ENCODE peak calls at places on chromosomes 13 and 19, in nine cellular contexts. E is left ventricle myocardium inferior; J is H9; K is pancreas; T is CD8-positive, alpha-beta T cell; Z is neural crest cell; N is dorsolateral prefrontal cortex; Q is cardiac fibroblast; X is cardiac muscle cell. W is an unnamed sample.

GRCh38 chr19:51799311-51799997 is 4.5 kb downstream of the FPR3 start:
- DNase-seq in E (peak; percentile 89), J (no peak), K (peak; percentile 34), T (no peak), Z (no peak), N (peak; percentile 63), Q (peak; percentile 100), X (peak; percentile 100), W (no peak)

GRCh38 chr13:78102121-78102677 is 183.6 kb upstream of the EDNRB start:
- DNase-seq in E (peak; percentile 29), J (no peak), K (no peak), T (no peak), Z (no peak), N (no peak), Q (peak; percentile 91), X (peak; percentile 91), W (no peak)

GRCh38 chr13:37617162-37617561 is 18.6 kb upstream of the POSTN start:
- DNase-seq in E (no peak), J (no peak), K (no peak), T (no peak), Z (no peak), N (no peak), Q (peak; percentile 90), X (peak; percentile 85), W (no peak)

GRCh38 chr19:2167896-2168618 is 4.3 kb downstream of the DOT1L start:
- DNase-seq in E (peak; percentile 81), J (no peak), K (no peak), T (no peak), Z (no peak), N (no peak), Q (peak; percentile 66), X (peak; percentile 62), W (no peak)

GRCh38 chr13:28744656-28745055 is 25.9 kb upstream of the SLC46A3 start:
- DNase-seq in E (no peak), J (no peak), K (no peak), T (no peak), Z (no peak), N (no peak), Q (no peak), X (no peak), W (no peak)

GRCh38 chr13:80100636-80101035 is 240.3 kb downstream of the SPRY2 start:
- DNase-seq in E (no peak), J (no peak), K (no peak), T (no peak), Z (no peak), N (no peak), Q (peak; percentile 49), X (peak; percentile 56), W (no peak)

GRCh38 chr19:29704562-29705558 is 10.2 kb downstream of the C19orf12 start:
- DNase-seq in E (no peak), J (no peak), K (no peak), T (no peak), Z (no peak), N (no peak), Q (no peak), X (no peak), W (no peak)

GRCh38 chr13:41054212-41054877 is 7.0 kb upstream of the WBP4 start:
- DNase-seq in E (no peak), J (no peak), K (no peak), T (no peak), Z (peak; percentile 9), N (no peak), Q (peak; percentile 65), X (peak; percentile 64), W (peak; percentile 16)

GRCh38 chr19:8663920-8664670 is 33.7 kb downstream of the NFILZ start:
- DNase-seq in E (no peak), J (peak; percentile 52), K (no peak), T (no peak), Z (no peak), N (no peak), Q (no peak), X (no peak), W (no peak)

GRCh38 chr19:31595521-31595920 is 246.3 kb upstream of the TSHZ3 start:
- DNase-seq in E (no peak), J (no peak), K (no peak), T (no peak), Z (no peak), N (no peak), Q (no peak), X (no peak), W (no peak)

GRCh38 chr19:1860133-1860775 is 3.1 kb downstream of the KLF16 start:
- DNase-seq in E (no peak), J (no peak), K (peak; percentile 64), T (no peak), Z (no peak), N (no peak), Q (peak; percentile 90), X (peak; percentile 87), W (peak; percentile 60)

GRCh38 chr19:18662972-18663732 is 20.3 kb upstream of the CRTC1 start:
- DNase-seq in E (no peak), J (no peak), K (no peak), T (no peak), Z (no peak), N (no peak), Q (peak; percentile 24), X (no peak), W (no peak)

GRCh38 chr19:39531834-39532232 is 819 bp downstream of the EID2B start:
- DNase-seq in E (no peak), J (no peak), K (no peak), T (no peak), Z (no peak), N (no peak), Q (peak; percentile 5), X (no peak), W (no peak)

GRCh38 chr13:110248449-110249143 is 58.4 kb downstream of the COL4A1 start:
- DNase-seq in E (no peak), J (no peak), K (no peak), T (no peak), Z (no peak), N (no peak), Q (no peak), X (no peak), W (peak; percentile 1)

GRCh38 chr19:10889880-10890279 is 18.5 kb downstream of the CARM1 start:
- DNase-seq in E (no peak), J (no peak), K (no peak), T (no peak), Z (no peak), N (no peak), Q (no peak), X (no peak), W (no peak)

GRCh38 chr19:21133633-21134032 is 8.2 kb upstream of the ZNF431 start:
- DNase-seq in E (no peak), J (no peak), K (no peak), T (no peak), Z (no peak), N (no peak), Q (no peak), X (no peak), W (no peak)
- TF ChIP-seq CTCF in E (no peak), J (no peak), K (no peak), T (no peak), Z (no peak), N (no peak), Q (no peak), X (no peak), W (no peak)

DNA sequence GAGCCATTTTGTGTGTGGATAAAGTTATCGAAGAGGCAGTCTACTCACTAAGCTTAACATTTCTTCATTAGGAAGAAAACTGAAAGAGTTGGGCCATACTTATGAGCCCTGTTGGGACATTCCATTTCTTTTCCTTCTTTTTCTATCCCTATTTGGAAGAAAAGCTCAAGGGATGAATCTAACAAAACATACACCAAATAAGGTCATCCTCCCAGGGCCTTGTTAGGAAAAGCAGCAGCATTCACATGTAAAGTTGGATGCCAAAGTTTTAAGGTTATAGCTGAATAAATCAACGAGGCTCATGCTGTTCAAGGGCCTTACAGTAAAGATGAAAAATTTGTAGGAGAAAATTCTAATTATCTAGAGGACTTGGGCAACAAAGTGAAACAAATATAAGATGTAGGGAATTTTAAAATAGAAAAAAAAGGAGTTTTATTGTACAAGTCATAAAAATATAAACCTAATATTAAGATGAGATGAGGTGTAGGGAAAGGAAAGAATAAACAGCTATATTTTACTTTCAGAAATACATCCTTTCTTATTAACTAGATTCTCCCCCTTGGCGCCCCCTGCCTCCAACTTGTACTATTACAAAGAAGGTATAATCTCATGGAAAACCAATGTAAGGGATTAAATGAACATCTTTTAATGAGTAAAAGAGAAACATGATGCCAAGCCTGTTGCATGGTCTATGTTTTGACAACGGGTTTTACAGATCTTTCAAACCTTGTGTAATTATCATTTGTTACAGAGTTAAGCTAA is 160.4 kb downstream of the PCDH20 start:
- DNase-seq in E (no peak), J (no peak), K (no peak), T (no peak), Z (no peak), N (no peak), Q (peak; percentile 8), X (peak; percentile 23), W (peak; percentile 41)
- TF ChIP-seq CTCF in E (peak; percentile 16), J (peak; percentile 70), K (no peak), T (no peak), Z (peak; percentile 51), N (no peak), Q (peak; percentile 27), X (peak; percentile 32), W (peak; percentile 55)

DNA sequence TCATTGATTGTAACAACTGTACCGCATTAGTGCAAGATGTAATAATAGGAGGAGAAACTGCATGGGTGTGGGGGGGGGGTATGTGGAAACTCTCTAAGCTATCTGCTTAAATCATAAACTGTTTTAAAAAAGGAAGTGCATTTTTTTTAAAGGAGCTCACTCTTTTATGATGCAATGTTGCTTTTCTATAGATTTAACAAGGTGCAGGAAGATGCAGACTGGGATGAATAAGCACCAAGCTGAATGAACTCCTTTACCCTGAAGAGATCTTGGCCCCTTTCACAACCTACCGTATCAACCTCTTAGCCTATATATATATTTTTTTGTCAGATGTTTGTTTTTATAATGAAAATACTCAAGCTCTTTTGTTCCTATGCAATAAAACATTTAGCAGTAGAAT is 95.9 kb downstream of the AKAP11 start:
- DNase-seq in E (no peak), J (no peak), K (no peak), T (no peak), Z (no peak), N (no peak), Q (no peak), X (no peak), W (no peak)
- TF ChIP-seq CTCF in E (no peak), J (no peak), K (no peak), T (no peak), Z (no peak), N (no peak), Q (no peak), X (no peak), W (no peak)

GRCh38 chr13:53198017-53198416 is 169.4 kb downstream of the OLFM4 start:
- DNase-seq in E (no peak), J (no peak), K (no peak), T (no peak), Z (no peak), N (no peak), Q (no peak), X (no peak), W (no peak)

GRCh38 chr13:53201454-53202225 is 173.0 kb downstream of the OLFM4 start:
- DNase-seq in E (peak; percentile 14), J (peak; percentile 75), K (peak; percentile 26), T (no peak), Z (peak; percentile 44), N (peak; percentile 56), Q (no peak), X (peak; percentile 7), W (peak; percentile 10)

GRCh38 chr13:53200075-53200474 is 171.5 kb downstream of the OLFM4 start:
- DNase-seq in E (no peak), J (no peak), K (no peak), T (no peak), Z (no peak), N (no peak), Q (no peak), X (no peak), W (no peak)

GRCh38 chr13:53198699-53199098 is 170.1 kb downstream of the OLFM4 start:
- DNase-seq in E (no peak), J (no peak), K (no peak), T (no peak), Z (no peak), N (no peak), Q (no peak), X (no peak), W (no peak)

GRCh38 chr13:53200498-53201453 is 172.2 kb downstream of the OLFM4 start:
- DNase-seq in E (peak; percentile 23), J (peak; percentile 89), K (peak; percentile 76), T (no peak), Z (peak; percentile 87), N (peak; percentile 43), Q (no peak), X (peak; percentile 58), W (peak; percentile 92)
- TF ChIP-seq CTCF in E (peak; percentile 55), J (peak; percentile 92), K (peak; percentile 60), T (no peak), Z (peak; percentile 92), N (peak; percentile 56), Q (peak; percentile 22), X (peak; percentile 60), W (peak; percentile 91)

W was measured in endothelial cell.